ENCODE peak calls at places on chromosomes 5 and 9, in four cellular contexts. W, L, H and Y are unnamed samples.

GRCh38 chr9:91557352-91557751 is 133.7 kb upstream of the NFIL3 start:
- DNase-seq in W (no peak), H (no peak), L (no peak), Y (no peak)

GRCh38 chr9:81052846-81053245 is 636.5 kb downstream of the TLE1 start:
- DNase-seq in W (no peak), H (no peak), L (no peak), Y (no peak)

GRCh38 chr9:74277532-74277931 is 219.6 kb upstream of the RORB start:
- DNase-seq in W (no peak), L (no peak), H (peak), Y (no peak)

GRCh38 chr5:128920345-128921215 is 44.7 kb upstream of the SLC27A6 start:
- DNase-seq in W (no peak), L (no peak), H (no peak), Y (no peak)

GRCh38 chr5:93821892-93822291 is 80.5 kb upstream of the POU5F2 start:
- DNase-seq in H (no peak), W (no peak), L (no peak), Y (no peak)

GRCh38 chr9:131387394-131387793 is 6.5 kb upstream of the PRRC2B start:
- DNase-seq in L (no peak), W (no peak), H (no peak), Y (no peak)

GRCh38 chr5:135243194-135244191 is 155.5 kb downstream of the MACROH2A1 start:
- DNase-seq in L (no peak), W (peak), H (no peak), Y (no peak)

GRCh38 chr9:92414566-92414965 is 9.7 kb downstream of the OMD start:
- DNase-seq in H (no peak), W (no peak), L (no peak), Y (no peak)

GRCh38 chr9:137611623-137612609 is 6.4 kb downstream of the ARRDC1 start:
- DNase-seq in H (no peak), W (peak), L (peak), Y (no peak)

GRCh38 chr5:73706963-73707362 is 81.0 kb downstream of the ARHGEF28 start:
- DNase-seq in L (no peak), W (no peak), H (no peak), Y (no peak)

GRCh38 chr5:157167219-157167621 is 1.2 kb upstream of the GARIN3 start:
- DNase-seq in L (no peak), W (no peak), H (peak), Y (no peak)

GRCh38 chr9:137669261-137669672 is 50.5 kb downstream of the EHMT1 start:
- DNase-seq in W (no peak), H (no peak), L (peak), Y (peak)

GRCh38 chr5:95818181-95819147 is 4.1 kb downstream of the GLRX start:
- DNase-seq in W (no peak), L (no peak), H (no peak), Y (no peak)

GRCh38 chr5:175897285-175897684 is 25.9 kb downstream of the CPLX2 start:
- DNase-seq in L (no peak), H (no peak), W (no peak), Y (no peak)

GRCh38 chr9:38157711-38158110 is 88.7 kb upstream of the SHB start:
- DNase-seq in W (no peak), H (no peak), L (no peak), Y (no peak)

GRCh38 chr9:97511762-97512429 is 10.4 kb downstream of the TMOD1 start:
- DNase-seq in H (no peak), W (no peak), L (no peak), Y (no peak)

GRCh38 chr9:91214867-91215266 is 146.9 kb downstream of the AUH start:
- DNase-seq in L (no peak), W (no peak), H (no peak), Y (no peak)

GRCh38 chr5:93622240-93622885 is 39.3 kb downstream of the NR2F1 start:
- DNase-seq in H (no peak), L (no peak), W (peak), Y (no peak)

GRCh38 chr9:5578018-5578697 is 50.7 kb upstream of the RIC1 start:
- DNase-seq in W (no peak), L (no peak), H (no peak), Y (no peak)

GRCh38 chr9:83978992-83979811 is 813 bp downstream of the HNRNPK start:
- DNase-seq in H (no peak), L (peak), W (peak), Y (peak)

GRCh38 chr5:32767948-32768427 is 56.9 kb downstream of the NPR3 start:
- DNase-seq in W (peak), L (no peak), H (no peak), Y (no peak)

GRCh38 chr5:65730910-65731309 is 8.9 kb downstream of the NLN start:
- DNase-seq in L (no peak), W (no peak), H (no peak), Y (no peak)

GRCh38 chr9:2085719-2086515 is 70.8 kb downstream of the SMARCA2 start:
- DNase-seq in H (no peak), L (no peak), W (no peak), Y (no peak)

GRCh38 chr5:151571270-151572173 is 19.6 kb downstream of the FAT2 start:
- DNase-seq in W (no peak), H (no peak), L (no peak), Y (no peak)

GRCh38 chr5:180801596-180802324 is 846 bp downstream of the MGAT1 start:
- DNase-seq in W (no peak), L (no peak), H (no peak), Y (no peak)

GRCh38 chr5:120454094-120454798 is 9.9 kb upstream of the PRR16 start:
- DNase-seq in H (no peak), L (no peak), W (no peak), Y (no peak)

GRCh38 chr9:93667627-93668026 is 91.2 kb downstream of the PHF2 start:
- DNase-seq in W (no peak), L (no peak), H (no peak), Y (peak)

GRCh38 chr5:122183098-122183794 is 53.9 kb downstream of the ZNF474 start:
- DNase-seq in W (no peak), H (no peak), L (no peak), Y (no peak)

GRCh38 chr5:59003124-59003523 is 420.2 kb downstream of the RAB3C start:
- DNase-seq in W (no peak), L (no peak), H (no peak), Y (no peak)

GRCh38 chr5:137858223-137858916 is 9.3 kb upstream of the MYOT start:
- DNase-seq in H (peak), L (no peak), W (no peak), Y (no peak)

GRCh38 chr5:139650689-139651501 is 2.7 kb downstream of the CXXC5 start:
- DNase-seq in H (no peak), L (peak), W (peak), Y (peak)

GRCh38 chr9:34252670-34253459 is 74.0 kb downstream of the UBAP1 start:
- DNase-seq in H (no peak), L (peak), W (peak), Y (peak)

GRCh38 chr5:36875789-36876388 is 680 bp upstream of the NIPBL start:
- DNase-seq in H (peak), W (peak), L (peak), Y (peak)

GRCh38 chr9:36720043-36720442 is 147.3 kb downstream of the MELK start:
- DNase-seq in H (no peak), L (no peak), W (no peak), Y (no peak)

GRCh38 chr5:134524219-134524825 is 1.1 kb upstream of the JADE2 start:
- DNase-seq in L (peak), W (no peak), H (no peak), Y (peak)

GRCh38 chr5:32692066-32692746 is 18.9 kb upstream of the NPR3 start:
- DNase-seq in H (no peak), L (no peak), W (no peak), Y (no peak)

GRCh38 chr5:177370488-177371119 is 12.9 kb downstream of the RGS14 start:
- DNase-seq in W (peak), H (no peak), L (peak), Y (peak)

DNA sequence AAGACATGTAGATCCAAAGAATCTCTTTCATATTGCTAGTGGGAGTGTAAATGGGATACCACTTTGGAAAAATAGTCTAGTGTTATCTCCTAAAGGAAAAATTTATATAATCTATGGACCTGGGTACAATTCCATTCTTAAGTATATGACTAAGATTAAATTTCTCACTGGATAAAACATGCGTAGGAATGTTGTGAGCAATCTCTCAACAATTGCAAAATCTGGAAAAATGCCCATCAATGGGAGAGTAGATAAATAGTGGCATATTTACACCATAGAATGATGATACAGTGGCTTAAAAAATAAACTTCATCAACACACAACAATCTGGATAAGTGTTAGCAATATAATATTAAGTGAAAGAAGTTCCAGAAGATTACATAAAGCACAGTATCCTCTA is 469.5 kb downstream of the MAN2A1 start:
- DNase-seq in H (no peak), W (no peak), L (no peak), Y (no peak)
- TF ChIP-seq CBFB in H (no peak), W (no peak), L (no peak), Y (no peak)

DNA sequence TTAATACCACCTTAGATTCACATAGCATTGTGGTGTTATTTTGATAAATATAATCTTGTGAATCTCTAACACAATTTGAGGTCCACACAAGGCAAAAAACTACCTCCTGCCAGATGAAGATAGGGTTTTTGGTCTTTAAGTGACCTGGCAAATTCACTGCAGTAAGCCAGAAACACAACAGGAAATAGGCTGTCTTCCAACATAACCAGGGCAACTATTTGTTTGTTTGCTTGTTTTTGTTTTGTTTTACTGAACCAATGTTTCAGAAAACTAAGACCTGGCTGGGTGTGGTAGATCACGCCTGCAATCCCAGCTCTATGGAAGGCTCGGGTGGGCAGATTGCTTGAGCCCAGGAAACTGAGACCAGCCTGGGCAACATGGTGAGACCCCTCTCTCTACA is 95.5 kb downstream of the USP20 start:
- DNase-seq in H (no peak), L (no peak), W (no peak), Y (no peak)
- TF ChIP-seq CBFB in H (no peak), L (no peak), W (no peak), Y (no peak)

GRCh38 chr9:113886471-113886870 is 10.4 kb downstream of the ZNF618 start:
- DNase-seq in H (no peak), W (no peak), L (no peak), Y (no peak)
- TF ChIP-seq CBFB in H (no peak), W (no peak), L (no peak), Y (no peak)

DNA sequence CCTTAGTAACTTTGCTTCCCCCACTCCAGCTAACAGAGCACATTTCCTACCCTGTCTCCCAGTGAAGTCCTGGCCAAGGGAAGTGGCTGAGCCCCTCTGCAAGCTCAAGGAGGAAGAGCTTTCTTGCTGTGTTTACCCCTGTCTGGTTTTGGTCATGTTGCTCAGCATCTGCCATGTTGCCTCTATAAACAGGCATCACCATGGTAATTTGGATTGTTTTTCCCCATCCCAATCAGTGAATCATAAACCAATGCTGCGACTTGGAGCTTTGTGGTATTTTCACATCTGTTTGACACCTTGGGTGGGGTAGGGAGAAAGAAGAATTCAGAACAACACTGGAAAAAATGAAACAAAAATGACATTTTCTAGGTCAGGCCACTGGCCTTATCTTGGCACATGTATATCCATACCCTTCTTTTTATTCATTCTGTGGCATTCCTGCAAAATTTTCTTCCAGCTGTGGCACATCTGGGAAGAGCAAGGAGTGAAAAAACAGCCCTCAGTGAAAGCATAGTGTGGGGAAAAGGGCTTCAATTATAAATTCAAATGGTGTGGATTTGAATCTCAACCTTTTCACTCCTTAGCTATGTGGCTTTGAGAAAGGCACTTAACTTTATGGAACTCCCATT is 42.5 kb downstream of the SLIT3 start:
- DNase-seq in H (no peak), W (no peak), L (no peak), Y (no peak)
- TF ChIP-seq CBFB in H (no peak), W (no peak), L (no peak), Y (no peak)

DNA sequence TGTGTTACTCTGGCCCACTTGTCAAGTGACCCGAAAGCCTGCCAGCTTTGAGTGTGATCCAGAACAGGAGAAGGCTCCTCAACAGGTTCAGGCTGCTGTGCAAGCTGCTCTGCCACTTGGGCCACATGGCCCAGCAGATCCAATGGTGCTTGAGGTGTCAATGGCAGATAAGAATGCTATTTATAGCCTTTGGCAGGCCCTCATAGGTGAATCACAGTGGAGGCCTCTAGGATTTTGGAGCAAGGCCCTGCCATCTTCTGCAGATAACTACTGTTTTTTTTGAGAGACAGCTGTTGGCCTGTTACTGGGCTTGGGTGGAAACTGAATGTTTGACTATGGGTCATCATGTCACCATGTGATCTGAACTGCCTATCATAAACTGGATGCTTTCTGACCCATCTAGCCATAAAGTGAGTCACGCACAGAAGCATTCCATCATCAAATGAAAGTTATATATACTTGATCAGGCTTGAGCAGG is 180.8 kb downstream of the CARTPT start:
- DNase-seq in L (no peak), H (no peak), W (no peak), Y (no peak)
- TF ChIP-seq CBFB in L (no peak), H (no peak), W (no peak), Y (no peak)